ENCODE peak calls at places on chromosomes 3 and 15, in eight cellular contexts. C is AG04450, T is mucosa of descending colon, X is breast epithelium, D is mammary epithelial cell, P is WERI-Rb-1, H is brain microvascular endothelial cell, Z is WTC11. I is an unnamed sample.

GRCh38 chr3:127589600-127590281 is 792 bp downstream of the TPRA1 start:
- DNase-seq in C (no peak), T (peak), X (no peak), D (no peak), P (no peak), H (no peak), Z (peak), I (peak)

GRCh38 chr3:109952924-109953323 is 615.6 kb upstream of the DPPA4 start:
- DNase-seq in C (no peak), T (no peak), X (no peak), D (no peak), P (no peak), H (peak), Z (no peak), I (no peak)

GRCh38 chr3:148643389-148643840 is 54.3 kb upstream of the AGTR1 start:
- DNase-seq in C (peak), T (no peak), X (no peak), D (peak), P (no peak), H (peak), Z (no peak), I (no peak)

GRCh38 chr3:158991146-158991705 is 189.4 kb downstream of the MFSD1 start:
- DNase-seq in C (no peak), T (peak), X (no peak), D (peak), P (peak), H (no peak), Z (peak), I (peak)

GRCh38 chr3:177330771-177331170 is 133.5 kb upstream of the TBL1XR1 start:
- DNase-seq in C (no peak), T (no peak), X (no peak), D (no peak), P (peak), H (no peak), Z (no peak), I (no peak)

GRCh38 chr3:34005886-34006285 is 207.5 kb downstream of the PDCD6IP start:
- DNase-seq in C (peak), T (no peak), X (no peak), D (no peak), P (no peak), H (peak), Z (no peak), I (no peak)

GRCh38 chr3:125003369-125003853 is 52.4 kb downstream of the HEG1 start:
- DNase-seq in C (peak), T (peak), X (no peak), D (no peak), P (no peak), H (no peak), Z (no peak), I (no peak)

GRCh38 chr15:74788042-74788715 is 6.3 kb downstream of the CSK start:
- DNase-seq in C (no peak), T (no peak), X (no peak), D (no peak), P (no peak), H (no peak), Z (no peak), I (no peak)

GRCh38 chr15:91469627-91470567 is 369.8 kb downstream of the SV2B start:
- DNase-seq in C (no peak), T (peak), X (no peak), D (no peak), P (no peak), H (no peak), Z (no peak), I (no peak)

GRCh38 chr3:117752984-117753717 is 1043.6 kb downstream of the TUSC7 start:
- DNase-seq in C (peak), T (no peak), X (no peak), D (no peak), P (no peak), H (no peak), Z (no peak), I (no peak)

GRCh38 chr3:60553144-60553543 is 698.1 kb downstream of the FHIT start:
- DNase-seq in C (no peak), T (no peak), X (no peak), D (no peak), P (no peak), H (no peak), Z (no peak), I (no peak)

GRCh38 chr3:63975705-63976104 is 47.6 kb downstream of the PSMD6 start:
- DNase-seq in C (no peak), T (no peak), X (no peak), D (peak), P (no peak), H (peak), Z (no peak), I (no peak)

GRCh38 chr3:55012091-55012490 is 84.2 kb upstream of the LRTM1 start:
- DNase-seq in C (no peak), T (no peak), X (no peak), D (no peak), P (no peak), H (no peak), Z (no peak), I (no peak)

GRCh38 chr3:115518100-115518852 is 105.0 kb upstream of the GAP43 start:
- DNase-seq in C (peak), T (peak), X (no peak), D (peak), P (peak), H (peak), Z (no peak), I (no peak)

GRCh38 chr3:195895900-195896360 is 12.4 kb downstream of the TNK2 start:
- DNase-seq in C (no peak), T (peak), X (no peak), D (peak), P (peak), H (no peak), Z (peak), I (no peak)

GRCh38 chr15:55909036-55909811 is 84.2 kb downstream of the NEDD4 start:
- DNase-seq in C (no peak), T (no peak), X (no peak), D (peak), P (no peak), H (peak), Z (no peak), I (no peak)

GRCh38 chr15:90960316-90961091 is 5.8 kb downstream of the RCCD1 start:
- DNase-seq in C (no peak), T (no peak), X (no peak), D (no peak), P (no peak), H (no peak), Z (no peak), I (no peak)

GRCh38 chr3:142586803-142587406 is 8.4 kb upstream of the ATR start:
- DNase-seq in C (peak), T (peak), X (no peak), D (peak), P (peak), H (peak), Z (no peak), I (peak)

GRCh38 chr3:98501863-98502262 is 4.4 kb downstream of the OR5K2 start:
- DNase-seq in C (no peak), T (no peak), X (no peak), D (no peak), P (no peak), H (no peak), Z (no peak), I (no peak)

GRCh38 chr3:55343486-55344357 is 143.4 kb downstream of the WNT5A start:
- DNase-seq in C (no peak), T (no peak), X (no peak), D (no peak), P (no peak), H (peak), Z (no peak), I (no peak)

GRCh38 chr3:111723293-111723963 is 128.3 kb upstream of the ZBED2 start:
- DNase-seq in C (peak), T (no peak), X (no peak), D (peak), P (no peak), H (peak), Z (no peak), I (no peak)

GRCh38 chr15:99555089-99555488 is 10.7 kb upstream of the MEF2A start:
- DNase-seq in C (no peak), T (no peak), X (no peak), D (no peak), P (no peak), H (no peak), Z (no peak), I (no peak)

GRCh38 chr3:41418961-41419691 is 219.8 kb downstream of the CTNNB1 start:
- DNase-seq in C (peak), T (no peak), X (no peak), D (peak), P (no peak), H (peak), Z (no peak), I (no peak)

GRCh38 chr3:108441081-108441507 is 69.3 kb downstream of the MYH15 start:
- DNase-seq in C (no peak), T (no peak), X (no peak), D (no peak), P (no peak), H (no peak), Z (no peak), I (no peak)

GRCh38 chr3:164673738-164674137 is 404.6 kb downstream of the SI start:
- DNase-seq in C (no peak), T (no peak), X (no peak), D (no peak), P (no peak), H (no peak), Z (no peak), I (no peak)

GRCh38 chr3:178507507-178508442 is 28.5 kb upstream of the KCNMB2 start:
- DNase-seq in C (no peak), T (no peak), X (no peak), D (no peak), P (no peak), H (no peak), Z (no peak), I (no peak)

GRCh38 chr15:83115831-83116565 is 8.6 kb downstream of the TM6SF1 start:
- DNase-seq in C (no peak), T (no peak), X (no peak), D (no peak), P (no peak), H (no peak), Z (no peak), I (no peak)

GRCh38 chr15:28105224-28105791 is 6.2 kb upstream of the OCA2 start:
- DNase-seq in C (no peak), T (no peak), X (no peak), D (no peak), P (no peak), H (no peak), Z (no peak), I (no peak)

GRCh38 chr15:70244978-70245542 is 147.3 kb upstream of the TLE3 start:
- DNase-seq in C (no peak), T (no peak), X (no peak), D (no peak), P (no peak), H (no peak), Z (no peak), I (no peak)

GRCh38 chr3:45473841-45474240 is 85.5 kb downstream of the LARS2 start:
- DNase-seq in C (no peak), T (no peak), X (no peak), D (no peak), P (no peak), H (peak), Z (no peak), I (no peak)

GRCh38 chr15:26739791-26740190 is 33.1 kb downstream of the GABRB3 start:
- DNase-seq in C (no peak), T (no peak), X (no peak), D (no peak), P (no peak), H (no peak), Z (no peak), I (no peak)

GRCh38 chr15:98330692-98331435 is 317.5 kb upstream of the IGF1R start:
- DNase-seq in C (no peak), T (no peak), X (no peak), D (no peak), P (no peak), H (no peak), Z (no peak), I (no peak)

GRCh38 chr15:92909131-92909781 is 9.1 kb downstream of the CHD2 start:
- DNase-seq in C (no peak), T (no peak), X (no peak), D (peak), P (no peak), H (no peak), Z (no peak), I (no peak)

GRCh38 chr3:24237971-24238767 is 256.5 kb downstream of the THRB start:
- DNase-seq in C (peak), T (peak), X (no peak), D (peak), P (peak), H (peak), Z (peak), I (peak)

GRCh38 chr3:58217209-58217811 is 6.5 kb upstream of the DNASE1L3 start:
- DNase-seq in C (no peak), T (peak), X (no peak), D (peak), P (peak), H (peak), Z (peak), I (peak)

GRCh38 chr3:31219131-31219843 is 313.4 kb upstream of the STT3B start:
- DNase-seq in C (no peak), T (no peak), X (no peak), D (no peak), P (no peak), H (peak), Z (no peak), I (no peak)

GRCh38 chr3:172659246-172660002 is 51.4 kb downstream of the NCEH1 start:
- DNase-seq in C (no peak), T (no peak), X (no peak), D (no peak), P (no peak), H (no peak), Z (no peak), I (no peak)

GRCh38 chr15:49064281-49064653 is 18.0 kb upstream of the SECISBP2L start:
- DNase-seq in C (no peak), T (no peak), X (no peak), D (no peak), P (no peak), H (no peak), Z (no peak), I (no peak)

GRCh38 chr15:63044645-63045437 is 2.3 kb downstream of the TPM1 start:
- DNase-seq in C (no peak), T (no peak), X (no peak), D (peak), P (peak), H (no peak), Z (no peak), I (no peak)

GRCh38 chr3:134370611-134371451 is 3.4 kb downstream of the AMOTL2 start:
- DNase-seq in C (no peak), T (no peak), X (no peak), D (no peak), P (no peak), H (no peak), Z (no peak), I (no peak)

GRCh38 chr3:144770813-144771400 is 799.3 kb downstream of the DIPK2A start:
- DNase-seq in C (peak), T (no peak), X (no peak), D (no peak), P (no peak), H (peak), Z (no peak), I (no peak)
- TF ChIP-seq CTCF in C (peak), T (no peak), X (peak), D (peak), P (no peak), H (peak), Z (no peak), I (peak)

GRCh38 chr3:12856626-12857025 is 15.3 kb upstream of the RPL32 start:
- DNase-seq in C (no peak), T (no peak), X (no peak), D (peak), P (no peak), H (no peak), Z (peak), I (no peak)
- TF ChIP-seq CTCF in C (no peak), T (no peak), X (no peak), D (no peak), P (peak), H (no peak), Z (no peak), I (no peak)

GRCh38 chr15:78621810-78622402 is 1.1 kb upstream of the CHRNA3 start:
- DNase-seq in C (no peak), T (no peak), X (no peak), D (no peak), P (no peak), H (no peak), Z (no peak), I (no peak)

GRCh38 chr15:78619022-78619950 is 1.5 kb downstream of the CHRNA3 start:
- DNase-seq in C (no peak), T (no peak), X (no peak), D (no peak), P (peak), H (no peak), Z (peak), I (peak)

GRCh38 chr15:78618490-78618934 is 2.3 kb downstream of the CHRNA3 start:
- DNase-seq in C (peak), T (peak), X (peak), D (peak), P (peak), H (peak), Z (peak), I (peak)

GRCh38 chr15:78620839-78621421 is at the start of gene CHRNA3:
- DNase-seq in C (no peak), T (no peak), X (no peak), D (no peak), P (peak), H (no peak), Z (peak), I (no peak)

DNA sequence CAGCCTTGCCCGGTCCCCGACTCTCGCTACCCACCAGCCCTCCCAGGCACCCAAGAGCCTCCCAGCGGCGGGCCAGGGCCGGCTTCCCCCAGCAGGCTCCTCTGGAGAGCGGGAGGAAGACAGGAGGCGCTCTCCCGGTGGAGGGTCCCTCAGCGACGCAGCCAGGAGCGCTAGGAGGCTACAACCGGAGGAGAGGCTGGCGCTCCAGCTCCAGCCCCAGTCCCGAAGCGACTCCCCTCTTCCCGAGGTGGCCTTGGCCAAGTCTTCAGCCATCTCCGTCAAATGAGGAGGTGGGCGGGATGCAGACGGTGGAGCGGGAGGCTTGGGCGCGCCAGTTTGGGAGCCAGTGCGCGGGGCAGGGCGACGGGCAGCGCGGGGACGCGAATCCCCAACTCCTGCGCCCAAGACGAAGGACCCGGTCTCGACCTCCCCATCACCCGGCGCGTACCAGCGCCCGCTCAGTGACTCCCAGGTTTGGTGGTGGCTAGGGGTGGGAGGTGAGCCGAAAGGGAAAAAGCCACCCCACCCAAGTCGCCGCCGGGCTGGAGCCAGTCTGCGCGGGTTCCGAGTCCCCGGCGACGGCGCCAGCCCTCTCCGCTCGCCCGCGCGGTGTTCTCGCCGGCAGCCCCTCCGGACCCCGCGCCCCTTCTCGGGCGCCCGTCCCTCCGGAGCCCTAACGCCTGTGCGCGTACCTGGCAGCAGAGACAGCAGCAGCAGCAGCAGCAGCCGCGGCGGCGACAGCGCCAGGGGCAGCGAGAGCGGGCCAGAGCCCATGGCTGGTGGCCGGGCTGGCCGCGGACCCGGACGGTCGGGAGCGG is 566 bp downstream of the CHRNA3 start:
- DNase-seq in C (no peak), T (no peak), X (no peak), D (no peak), P (peak), H (no peak), Z (peak), I (no peak)
- TF ChIP-seq CTCF in C (peak), T (no peak), X (no peak), D (no peak), P (peak), H (peak), Z (no peak), I (peak)

GRCh38 chr3:153667341-153667740 is 453.8 kb upstream of the ARHGEF26 start:
- DNase-seq in C (no peak), T (no peak), X (no peak), D (no peak), P (no peak), H (no peak), Z (no peak), I (no peak)

GRCh38 chr3:153666911-153667310 is 454.3 kb upstream of the ARHGEF26 start:
- DNase-seq in C (no peak), T (no peak), X (no peak), D (no peak), P (no peak), H (no peak), Z (no peak), I (no peak)

GRCh38 chr3:153670577-153670976 is 450.6 kb upstream of the ARHGEF26 start:
- DNase-seq in C (no peak), T (no peak), X (no peak), D (peak), P (no peak), H (no peak), Z (no peak), I (no peak)

GRCh38 chr3:153673853-153674252 is 447.3 kb upstream of the ARHGEF26 start:
- DNase-seq in C (no peak), T (no peak), X (no peak), D (peak), P (no peak), H (no peak), Z (no peak), I (no peak)

DNA sequence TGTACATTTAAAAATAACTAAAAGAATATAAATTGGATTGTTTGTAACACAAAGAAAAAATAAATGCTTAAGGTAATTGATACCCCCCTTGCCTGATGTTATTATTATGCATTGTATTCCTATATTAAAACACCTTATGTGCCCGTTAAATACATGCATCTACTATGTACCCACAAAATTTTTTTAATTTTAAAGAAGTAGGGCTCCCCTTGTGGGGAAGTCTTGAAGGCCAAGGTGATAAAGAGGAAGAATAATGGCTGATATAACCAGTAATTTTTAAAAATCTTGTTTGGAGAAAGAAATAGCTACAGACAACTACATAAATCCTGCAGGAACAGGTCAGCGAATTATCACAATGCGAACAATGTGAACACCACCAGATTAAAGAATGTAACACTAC is 451.7 kb upstream of the ARHGEF26 start:
- DNase-seq in C (no peak), T (no peak), X (no peak), D (no peak), P (no peak), H (no peak), Z (no peak), I (no peak)
- TF ChIP-seq CTCF in C (peak), T (no peak), X (no peak), D (no peak), P (no peak), H (no peak), Z (no peak), I (peak)

I was measured in progenitor cell of endocrine pancreas.